ENCODE peak calls at places on chromosomes 3 and 15, in eight cellular contexts. F is tibial nerve, C is HTR-8/SVneo, G is substantia nigra, W is tibial artery, S is AG09319, B is astrocyte of the spinal cord, L is mesothelial cell of epicardium. M is an unnamed sample.

GRCh38 chr15:70701891-70702568 is 61.3 kb downstream of the UACA start:
- DNase-seq in B (peak), G (no peak), L (no peak), C (peak), S (no peak), W (no peak), F (no peak), M (no peak)

GRCh38 chr3:14509796-14510100 is 30.4 kb downstream of the GRIP2 start:
- DNase-seq in F (no peak), L (no peak), S (no peak), C (no peak), B (no peak), W (no peak), G (no peak), M (no peak)

GRCh38 chr3:61903931-61904657 is 342.7 kb downstream of the PTPRG start:
- DNase-seq in G (no peak), W (peak), S (no peak), C (no peak), B (peak), L (no peak), F (no peak), M (no peak)

GRCh38 chr3:177905173-177905894 is 630.9 kb upstream of the KCNMB2 start:
- DNase-seq in C (no peak), L (no peak), W (no peak), G (no peak), F (no peak), S (peak), B (peak), M (no peak)

GRCh38 chr3:100830931-100831330 is 121.6 kb downstream of the TFG start:
- DNase-seq in F (no peak), C (no peak), S (no peak), B (no peak), G (no peak), L (no peak), W (no peak), M (no peak)

GRCh38 chr3:22012471-22012870 is 261.5 kb upstream of the ZNF385D start:
- DNase-seq in S (no peak), F (no peak), G (no peak), L (no peak), B (peak), W (no peak), C (no peak), M (no peak)

GRCh38 chr3:42733501-42734262 is 31.1 kb upstream of the HHATL start:
- DNase-seq in F (no peak), W (no peak), B (no peak), G (peak), L (no peak), S (no peak), C (no peak), M (no peak)

GRCh38 chr3:192727032-192727847 is at the start of gene FGF12:
- DNase-seq in G (peak), B (peak), L (peak), F (peak), W (no peak), S (no peak), C (peak), M (no peak)

GRCh38 chr15:60343221-60343970 is 54.4 kb downstream of the ANXA2 start:
- DNase-seq in W (no peak), S (no peak), G (no peak), L (no peak), B (peak), C (no peak), F (no peak), M (no peak)

GRCh38 chr3:143973352-143974021 is 1.9 kb downstream of the DIPK2A start:
- DNase-seq in L (no peak), F (no peak), W (peak), C (no peak), B (peak), S (no peak), G (no peak), M (no peak)

GRCh38 chr3:126004692-126005091 is 35.7 kb downstream of the ROPN1B start:
- DNase-seq in W (no peak), G (no peak), S (no peak), L (no peak), F (no peak), B (no peak), C (no peak), M (no peak)

GRCh38 chr3:53089511-53089910 is 40.7 kb downstream of the RFT1 start:
- DNase-seq in C (no peak), G (no peak), L (no peak), F (no peak), W (no peak), B (no peak), S (no peak), M (no peak)

GRCh38 chr3:13895155-13896105 is 15.6 kb upstream of the WNT7A start:
- DNase-seq in C (peak), W (peak), L (peak), F (peak), S (peak), G (peak), B (peak), M (peak)

GRCh38 chr15:80739919-80740318 is 39.3 kb upstream of the CEMIP start:
- DNase-seq in B (no peak), S (no peak), C (no peak), L (no peak), G (no peak), F (no peak), W (no peak), M (no peak)